ENCODE peak calls at places on chromosome 17, in six cellular contexts. H is H9, E is mesenchymal stem cell, I is H1, P is neuronal stem cell, Y is IMR-90. W is an unnamed sample.

GRCh38 chr17:75090871-75091854 is 3.4 kb downstream of the SLC16A5 start:
- DNase-seq in Y (no peak), P (no peak), E (no peak), H (peak; percentile 55), I (no peak), W (no peak)

GRCh38 chr17:34892864-34893263 is 68.4 kb downstream of the CCT6B start:
- DNase-seq in I (peak; percentile 77), Y (no peak), H (peak; percentile 78), E (no peak), P (peak; percentile 46), W (peak; percentile 15)

GRCh38 chr17:76940293-76940692 is 72.1 kb downstream of the MGAT5B start:
- DNase-seq in P (no peak), H (peak; percentile 82), I (peak; percentile 83), E (no peak), Y (no peak), W (no peak)

GRCh38 chr17:11514565-11514964 is 83.7 kb upstream of the DNAH9 start:
- DNase-seq in E (no peak), I (no peak), Y (no peak), H (no peak), P (no peak), W (no peak)

GRCh38 chr17:64411999-64412771 is 21.5 kb upstream of the PECAM1 start:
- DNase-seq in H (peak; percentile 84), P (peak; percentile 53), E (peak; percentile 58), I (peak; percentile 67), Y (no peak), W (no peak)

GRCh38 chr17:60565233-60565632 is 34.8 kb upstream of the PPM1D start:
- DNase-seq in Y (no peak), I (no peak), H (no peak), E (no peak), P (no peak), W (no peak)

GRCh38 chr17:27596571-27597187 is 34.3 kb upstream of the LGALS9 start:
- DNase-seq in I (no peak), P (no peak), H (no peak), Y (no peak), E (no peak), W (no peak)

GRCh38 chr17:14717849-14718248 is 417.0 kb downstream of the HS3ST3B1 start:
- DNase-seq in Y (no peak), H (no peak), E (no peak), I (no peak), P (no peak), W (no peak)

GRCh38 chr17:50208611-50209061 is 7.2 kb upstream of the COL1A1 start:
- DNase-seq in E (peak; percentile 25), Y (no peak), I (peak; percentile 39), H (no peak), P (no peak), W (no peak)
- H2BK5ac ChIP-seq in E (peak overlapping the region; percentile 71), Y (peak overlapping the region; percentile 91), I (peak overlapping the region; percentile 96), H (no peak overlapping the region), P (peak overlapping the region; percentile 1), W (peak overlapping the region; percentile 86)

GRCh38 chr17:48296453-48296852 is 133.6 kb downstream of the SKAP1 start:
- DNase-seq in P (no peak), I (no peak), H (no peak), Y (no peak), E (peak; percentile 6), W (no peak)
- H3K14ac ChIP-seq in P (no peak overlapping the region), I (no peak overlapping the region), H (no peak overlapping the region), Y (no peak overlapping the region), E (no peak overlapping the region), W (no peak overlapping the region)

GRCh38 chr17:22303096-22303495 is 610.8 kb downstream of the KCNJ18 start:
- DNase-seq in Y (no peak), I (no peak), P (no peak), H (no peak), E (no peak), W (no peak)

GRCh38 chr17:22303865-22304264 is 611.5 kb downstream of the KCNJ18 start:
- DNase-seq in H (no peak), E (no peak), P (no peak), Y (no peak), I (no peak), W (no peak)

GRCh38 chr17:22301353-22301745 is 609.0 kb downstream of the KCNJ18 start:
- DNase-seq in E (no peak), H (no peak), P (no peak), I (no peak), Y (no peak), W (no peak)

GRCh38 chr17:22300177-22300576 is 607.9 kb downstream of the KCNJ18 start:
- DNase-seq in P (no peak), E (no peak), I (no peak), Y (no peak), H (no peak), W (no peak)

DNA sequence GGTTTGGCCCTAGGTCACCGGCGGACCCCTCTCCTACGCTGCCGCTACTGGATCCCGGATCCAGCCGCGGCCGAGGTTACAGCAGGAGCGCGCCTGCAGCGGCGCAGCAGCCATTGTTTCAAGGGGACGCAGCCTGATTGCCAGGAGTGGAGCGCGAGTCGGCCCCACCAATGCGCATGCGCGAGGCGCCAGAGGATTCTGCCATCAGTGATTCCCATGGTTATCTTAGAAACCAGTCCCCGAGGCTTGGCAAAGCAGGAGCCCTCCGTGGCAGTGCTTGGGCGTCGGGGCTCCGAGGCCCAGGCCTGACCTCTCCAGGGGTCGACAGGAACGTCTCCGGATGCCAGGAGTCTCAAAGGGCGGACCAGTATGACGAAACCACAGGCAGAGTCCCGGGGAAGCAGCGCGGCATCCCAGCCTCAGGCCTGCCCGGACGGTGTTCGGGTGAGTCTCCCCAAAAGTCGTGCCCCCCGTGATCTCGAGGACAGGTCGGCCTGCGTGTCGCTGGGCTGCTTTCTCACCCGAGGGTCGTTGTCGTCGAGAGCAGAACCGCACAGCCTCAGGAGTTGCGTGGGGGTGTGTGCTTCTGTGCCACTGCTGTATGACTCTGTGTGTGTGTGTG is 608.5 kb downstream of the KCNJ18 start:
- DNase-seq in P (no peak), H (no peak), E (no peak), I (no peak), Y (no peak), W (no peak)
- H3K9me3 ChIP-seq in P (no peaks in the 10 kb centered on the region), H (peaks cover 73% of the 10 kb centered on the region), E (no peaks in the 10 kb centered on the region), I (peaks cover 94% of the 10 kb centered on the region), Y (peaks cover 48% of the 10 kb centered on the region), W (peaks cover 77% of the 10 kb centered on the region)

DNA sequence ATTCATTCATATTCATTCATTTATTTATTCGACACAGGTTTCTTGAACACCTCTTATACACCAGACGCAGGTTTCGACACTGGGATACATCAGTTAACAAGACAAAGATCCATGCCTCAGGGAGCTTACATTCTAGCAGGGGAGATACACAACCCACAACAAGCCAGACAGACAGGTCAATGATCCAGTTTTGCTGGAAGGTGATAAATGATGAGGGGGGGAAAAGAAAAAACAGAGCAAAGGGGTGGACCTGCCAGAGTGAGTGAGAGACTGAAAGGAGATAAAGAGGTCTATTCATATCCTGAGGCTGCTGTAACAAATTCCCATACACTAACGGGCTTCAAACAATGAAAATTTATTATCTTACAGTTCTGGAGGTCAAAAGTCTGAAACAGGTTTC is 81.7 kb downstream of the GAS7 start:
- DNase-seq in H (no peak), P (no peak), I (no peak), Y (no peak), E (no peak), W (peak; percentile 91)
- H2BK5ac ChIP-seq in H (no peak overlapping the region), P (no peak overlapping the region), I (peak overlapping the region; percentile 52), Y (no peak overlapping the region), E (no peak overlapping the region), W (no peak overlapping the region)

GRCh38 chr17:43314582-43314981 is 80.8 kb upstream of the RNU2-1 start:
- DNase-seq in H (no peak), Y (no peak), E (peak; percentile 50), P (no peak), I (peak; percentile 49), W (no peak)
- H3K14ac ChIP-seq in H (no peak overlapping the region), Y (no peak overlapping the region), E (no peak overlapping the region), P (no peak overlapping the region), I (no peak overlapping the region), W (no peak overlapping the region)

W was measured in trophoblast cell.